ENCODE peak calls at places on chromosome 14, in six cellular contexts. H is cardiac fibroblast, Q is caudate nucleus, R is fibroblast of mammary gland, L is GM10248, O is endodermal cell. T is an unnamed sample.

GRCh38 chr14:35331605-35332516 is 39.7 kb downstream of the PSMA6 start:
- DNase-seq in R (peak), O (peak), Q (no peak), L (peak), H (peak), T (no peak)

GRCh38 chr14:71647086-71647784 is 285.0 kb upstream of the RGS6 start:
- DNase-seq in O (peak), Q (no peak), H (no peak), L (no peak), R (no peak), T (no peak)

GRCh38 chr14:91229743-91230200 is 14.7 kb downstream of the GPR68 start:
- DNase-seq in H (no peak), O (no peak), R (peak), Q (no peak), L (peak), T (peak)

GRCh38 chr14:67514650-67515385 is 18.3 kb upstream of the PLEKHH1 start:
- DNase-seq in R (peak), Q (no peak), O (peak), L (peak), H (peak), T (peak)

GRCh38 chr14:58749066-58749669 is 111.4 kb downstream of the DACT1 start:
- DNase-seq in H (peak), O (no peak), R (peak), Q (no peak), L (peak), T (peak)

GRCh38 chr14:29454026-29454693 is 473.5 kb downstream of the PRKD1 start:
- DNase-seq in R (peak), H (no peak), L (no peak), O (no peak), Q (no peak), T (no peak)

GRCh38 chr14:72291908-72292688 is 359.9 kb downstream of the RGS6 start:
- DNase-seq in L (peak), Q (no peak), R (peak), H (peak), O (peak), T (peak)

GRCh38 chr14:98607341-98607910 is 664.6 kb downstream of the BCL11B start:
- DNase-seq in L (no peak), Q (no peak), O (no peak), H (no peak), R (no peak), T (no peak)

T was measured in GM03348.